ENCODE peak calls at places on chromosomes 4 and X, in ten cellular contexts. W is HCEC 1CT; Z is breast epithelium; N is effector memory CD8-positive, alpha-beta T cell; P is Kasumi-1; C is T47D; O is left cardiac atrium; U is tibial artery; X is lower lobe of right lung; T is GM18507. J is an unnamed sample.

GRCh38 chrX:39309018-39309620 is 507.9 kb downstream of the MID1IP1 start:
- DNase-seq in X (no peak), U (no peak), P (no peak), W (no peak), O (peak), T (no peak), C (no peak), Z (peak), N (no peak), J (peak)

GRCh38 chr4:41141910-41142309 is 72.4 kb downstream of the APBB2 start:
- DNase-seq in W (peak), P (no peak), N (no peak), X (no peak), T (no peak), Z (no peak), C (no peak), O (no peak), U (no peak), J (no peak)

GRCh38 chr4:174012135-174012923 is 271.1 kb downstream of the FBXO8 start:
- DNase-seq in X (no peak), P (no peak), N (no peak), T (no peak), C (no peak), Z (no peak), U (no peak), O (no peak), W (peak), J (no peak)

GRCh38 chr4:24070117-24070516 is 180.3 kb upstream of the PPARGC1A start:
- DNase-seq in X (no peak), N (no peak), P (no peak), W (peak), T (no peak), C (no peak), Z (no peak), O (no peak), U (no peak), J (peak)

GRCh38 chr4:39657465-39657864 is 18.8 kb upstream of the SMIM14 start:
- DNase-seq in P (no peak), X (no peak), N (no peak), Z (no peak), W (no peak), T (no peak), C (no peak), U (no peak), O (no peak), J (no peak)

GRCh38 chr4:53616219-53616618 is 24.9 kb upstream of the LNX1 start:
- DNase-seq in C (no peak), P (no peak), Z (no peak), X (no peak), T (no peak), U (no peak), N (no peak), W (no peak), O (no peak), J (no peak)

GRCh38 chr4:52507774-52508173 is 151.3 kb downstream of the USP46 start:
- DNase-seq in O (peak), X (no peak), U (no peak), C (no peak), W (no peak), N (no peak), T (no peak), Z (no peak), P (no peak), J (no peak)

GRCh38 chrX:136228808-136229207 is 22.4 kb downstream of the MAP7D3 start:
- DNase-seq in N (no peak), Z (no peak), P (no peak), U (no peak), C (no peak), X (no peak), T (no peak), W (no peak), O (no peak), J (no peak)

GRCh38 chr4:67531349-67531748 is 14.0 kb downstream of the CENPC start:
- DNase-seq in O (no peak), T (no peak), W (no peak), C (no peak), X (no peak), Z (no peak), U (no peak), N (no peak), P (no peak), J (no peak)

GRCh38 chr4:165006457-165006856 is 25.3 kb upstream of the TRIM60 start:
- DNase-seq in U (no peak), X (no peak), O (no peak), N (no peak), T (no peak), W (no peak), P (no peak), C (no peak), Z (no peak), J (no peak)

GRCh38 chrX:72108666-72109065 is 23.0 kb downstream of the RTL5 start:
- DNase-seq in C (no peak), P (no peak), W (no peak), Z (no peak), U (no peak), T (no peak), N (no peak), X (no peak), O (no peak), J (no peak)

GRCh38 chrX:7316887-7317286 is 168.9 kb upstream of the PUDP start:
- DNase-seq in O (no peak), U (no peak), C (no peak), X (no peak), W (peak), N (no peak), P (no peak), T (no peak), Z (no peak), J (no peak)

GRCh38 chr4:8905773-8906667 is 34.4 kb upstream of the HMX1 start:
- DNase-seq in P (no peak), U (peak), X (peak), C (no peak), O (peak), N (no peak), Z (no peak), W (no peak), T (no peak), J (no peak)

GRCh38 chrX:129472116-129472515 is 51.2 kb downstream of the SMARCA1 start:
- DNase-seq in X (no peak), T (no peak), N (no peak), O (no peak), C (peak), U (no peak), Z (no peak), W (no peak), P (no peak), J (no peak)

GRCh38 chr4:122793811-122794210 is 32.8 kb upstream of the FGF2 start:
- DNase-seq in C (no peak), N (no peak), W (no peak), Z (no peak), O (no peak), P (no peak), T (no peak), X (no peak), U (no peak), J (no peak)

GRCh38 chrX:16488959-16489358 is 161.0 kb upstream of the S100G start:
- DNase-seq in N (no peak), C (no peak), P (no peak), Z (no peak), O (no peak), W (peak), T (no peak), X (no peak), U (no peak), J (no peak)

GRCh38 chr4:101357751-101358150 is 10.4 kb upstream of the PPP3CA start:
- DNase-seq in T (no peak), N (no peak), O (no peak), C (no peak), W (no peak), X (no peak), U (no peak), P (no peak), Z (no peak), J (peak)

GRCh38 chr4:19807505-19807904 is 444.2 kb upstream of the SLIT2 start:
- DNase-seq in U (no peak), T (no peak), X (no peak), C (no peak), N (no peak), W (peak), Z (no peak), P (no peak), O (no peak), J (peak)

GRCh38 chr4:53622739-53623151 is 31.5 kb upstream of the LNX1 start:
- DNase-seq in O (no peak), X (no peak), P (no peak), T (no peak), Z (no peak), W (peak), U (no peak), N (no peak), C (no peak), J (peak)

GRCh38 chr4:25702848-25703247 is 47.2 kb downstream of the SLC34A2 start:
- DNase-seq in N (no peak), X (no peak), O (no peak), C (no peak), Z (no peak), T (no peak), P (no peak), W (peak), U (no peak), J (peak)

GRCh38 chr4:173370130-173370476 is 651 bp upstream of the SAP30 start:
- DNase-seq in C (no peak), X (peak), T (no peak), P (no peak), Z (peak), W (no peak), U (peak), N (no peak), O (peak), J (peak)

GRCh38 chr4:113758361-113758760 is 3.2 kb downstream of the CAMK2D start:
- DNase-seq in O (no peak), T (no peak), C (no peak), Z (no peak), X (no peak), W (peak), P (no peak), N (no peak), U (no peak), J (no peak)

GRCh38 chr4:128566688-128567087 is 242.8 kb upstream of the JADE1 start:
- DNase-seq in Z (no peak), W (no peak), C (no peak), P (no peak), O (no peak), N (no peak), T (no peak), U (no peak), X (no peak), J (no peak)

GRCh38 chrX:13164611-13165010 is 120.2 kb upstream of the FAM9C start:
- DNase-seq in P (no peak), X (no peak), N (no peak), O (no peak), U (no peak), W (no peak), Z (no peak), T (no peak), C (no peak), J (no peak)

GRCh38 chrX:30521440-30522182 is 56.0 kb downstream of the TASL start:
- DNase-seq in W (peak), X (no peak), C (no peak), N (no peak), U (no peak), O (no peak), Z (no peak), T (no peak), P (no peak), J (peak)

GRCh38 chr4:3317656-3318211 is 24.9 kb downstream of the RGS12 start:
- DNase-seq in X (no peak), O (no peak), W (no peak), Z (no peak), C (no peak), P (no peak), N (no peak), U (peak), T (no peak), J (no peak)

GRCh38 chr4:25535701-25536473 is 119.8 kb upstream of the SLC34A2 start:
- DNase-seq in C (peak), W (no peak), X (peak), T (no peak), N (no peak), U (no peak), P (no peak), Z (no peak), O (no peak), J (no peak)

GRCh38 chr4:84691170-84691691 is 108.3 kb downstream of the CDS1 start:
- DNase-seq in N (no peak), C (no peak), O (no peak), W (peak), X (no peak), U (no peak), T (no peak), P (peak), Z (no peak), J (peak)

GRCh38 chr4:39169426-39169825 is 12.9 kb upstream of the WDR19 start:
- DNase-seq in C (peak), X (no peak), O (no peak), U (no peak), W (no peak), Z (no peak), T (no peak), P (no peak), N (no peak), J (peak)

GRCh38 chrX:46310815-46311497 is 234.3 kb downstream of the ZNF674 start:
- DNase-seq in Z (no peak), U (no peak), W (no peak), P (no peak), X (no peak), O (no peak), N (no peak), C (no peak), T (no peak), J (no peak)

GRCh38 chrX:16188687-16189086 is 21.4 kb downstream of the MAGEB17 start:
- DNase-seq in N (no peak), W (peak), C (no peak), T (no peak), P (no peak), X (no peak), U (no peak), O (no peak), Z (no peak), J (no peak)

GRCh38 chrX:52271212-52271611 is 86.5 kb downstream of the MAGED4 start:
- DNase-seq in X (no peak), Z (no peak), O (no peak), N (no peak), T (no peak), U (no peak), W (peak), C (peak), P (peak), J (no peak)

GRCh38 chr4:174215936-174216699 is 67.3 kb downstream of the FBXO8 start:
- DNase-seq in U (no peak), T (no peak), C (no peak), X (no peak), P (no peak), Z (no peak), N (no peak), W (no peak), O (no peak), J (no peak)

GRCh38 chr4:56220261-56220660 is 167.0 kb downstream of the AASDH start:
- DNase-seq in O (no peak), N (no peak), T (no peak), C (no peak), P (no peak), Z (no peak), U (no peak), X (no peak), W (peak), J (peak)

GRCh38 chr4:16457944-16458343 is 231.7 kb upstream of the TAPT1 start:
- DNase-seq in O (no peak), N (no peak), C (no peak), W (no peak), T (no peak), Z (no peak), P (no peak), U (no peak), X (no peak), J (peak)